ENCODE peak calls at places on chromosomes 1 and 21, in nine cellular contexts. G is stomach, J is breast epithelium, B is left ventricle myocardium inferior, I is K562, Q is SJSA1, P is aorta, C is A673, U is pancreas. H is an unnamed sample.

GRCh38 chr1:99943238-99943794 is 26.5 kb upstream of the SLC35A3 start:
- DNase-seq in G (no peak), J (no peak), B (no peak), I (no peak), Q (no peak), P (no peak), C (peak; percentile 31), U (no peak), H (no peak)

GRCh38 chr1:41649445-41650175 is 165.1 kb upstream of the EDN2 start:
- DNase-seq in G (no peak), J (no peak), B (no peak), I (no peak), Q (peak; percentile 71), P (no peak), C (peak; percentile 87), U (no peak), H (no peak)

GRCh38 chr1:224617410-224618361 is 1.6 kb downstream of the CNIH3 start:
- DNase-seq in G (no peak), J (no peak), B (no peak), I (no peak), Q (no peak), P (no peak), C (no peak), U (no peak), H (no peak)

GRCh38 chr1:24945354-24946326 is 15.6 kb upstream of the RUNX3 start:
- DNase-seq in G (no peak), J (no peak), B (no peak), I (no peak), Q (no peak), P (no peak), C (no peak), U (no peak), H (no peak)

GRCh38 chr1:153929981-153930948 is 7.5 kb upstream of the GATAD2B start:
- DNase-seq in G (no peak), J (no peak), B (no peak), I (no peak), Q (no peak), P (no peak), C (no peak), U (no peak), H (peak; percentile 7)

GRCh38 chr21:33368124-33368523 is 35.1 kb upstream of the IFNGR2 start:
- DNase-seq in G (no peak), J (no peak), B (no peak), I (no peak), Q (no peak), P (no peak), C (no peak), U (no peak), H (no peak)

GRCh38 chr1:210332719-210333398 is 4.2 kb downstream of the HHAT start:
- DNase-seq in G (no peak), J (no peak), B (no peak), I (no peak), Q (no peak), P (no peak), C (no peak), U (no peak), H (no peak)

GRCh38 chr1:186700688-186701087 is 20.5 kb upstream of the PTGS2 start:
- DNase-seq in G (no peak), J (no peak), B (no peak), I (no peak), Q (no peak), P (no peak), C (no peak), U (no peak), H (no peak)

GRCh38 chr1:11272842-11273594 is at the start of gene UBIAD1:
- DNase-seq in G (peak; percentile 87), J (peak; percentile 68), B (peak; percentile 87), I (peak; percentile 98), Q (peak; percentile 95), P (peak; percentile 88), C (peak; percentile 91), U (peak; percentile 79), H (peak; percentile 82)

GRCh38 chr1:156691665-156692408 is 13.5 kb downstream of the CRABP2 start:
- DNase-seq in G (no peak), J (no peak), B (no peak), I (peak; percentile 63), Q (no peak), P (no peak), C (no peak), U (no peak), H (no peak)
- H3K4me1 ChIP-seq in G (peaks cover 45% of the 10 kb centered on the region), J (peaks cover 21% of the 10 kb centered on the region), B (peaks cover 19% of the 10 kb centered on the region), I (peaks cover 62% of the 10 kb centered on the region), Q (peaks cover 23% of the 10 kb centered on the region), P (no peaks in the 10 kb centered on the region), C (peaks cover 22% of the 10 kb centered on the region), U (peaks cover 5% of the 10 kb centered on the region), H (peaks cover 9% of the 10 kb centered on the region)

GRCh38 chr21:39430954-39431353 is 14.6 kb downstream of the LCA5L start:
- DNase-seq in G (no peak), J (no peak), B (no peak), I (no peak), Q (no peak), P (no peak), C (no peak), U (no peak), H (no peak)

GRCh38 chr21:39429445-39429844 is 16.1 kb downstream of the LCA5L start:
- DNase-seq in G (no peak), J (no peak), B (no peak), I (no peak), Q (no peak), P (no peak), C (no peak), U (no peak), H (no peak)

GRCh38 chr21:39434950-39435349 is 10.6 kb downstream of the LCA5L start:
- DNase-seq in G (no peak), J (no peak), B (no peak), I (no peak), Q (no peak), P (no peak), C (no peak), U (no peak), H (no peak)

GRCh38 chr21:39430016-39430415 is 15.6 kb downstream of the LCA5L start:
- DNase-seq in G (no peak), J (no peak), B (no peak), I (no peak), Q (no peak), P (no peak), C (no peak), U (no peak), H (no peak)

GRCh38 chr21:39430457-39430856 is 15.1 kb downstream of the LCA5L start:
- DNase-seq in G (no peak), J (no peak), B (no peak), I (peak; percentile 54), Q (no peak), P (no peak), C (no peak), U (no peak), H (no peak)
- H3K27ac ChIP-seq in G (no peak overlapping the region), J (no peak overlapping the region), B (no peak overlapping the region), I (peak overlapping the region; percentile 74), Q (no peak overlapping the region), P (no peak overlapping the region), C (no peak overlapping the region), U (no peak overlapping the region), H (no peak overlapping the region)

GRCh38 chr1:234961468-234962339 is 166.9 kb downstream of the TOMM20 start:
- DNase-seq in G (no peak), J (no peak), B (no peak), I (no peak), Q (peak; percentile 60), P (no peak), C (no peak), U (no peak), H (no peak)

GRCh38 chr1:234963180-234963903 is 165.3 kb downstream of the TOMM20 start:
- DNase-seq in G (peak; percentile 88), J (peak; percentile 91), B (peak; percentile 82), I (peak; percentile 63), Q (peak; percentile 88), P (peak; percentile 94), C (no peak), U (no peak), H (peak; percentile 47)

GRCh38 chr1:234960722-234961467 is 167.7 kb downstream of the TOMM20 start:
- DNase-seq in G (peak; percentile 78), J (no peak), B (no peak), I (no peak), Q (no peak), P (no peak), C (no peak), U (peak; percentile 78), H (no peak)

GRCh38 chr1:234963904-234964702 is 164.5 kb downstream of the TOMM20 start:
- DNase-seq in G (peak; percentile 66), J (no peak), B (peak; percentile 69), I (no peak), Q (no peak), P (no peak), C (no peak), U (peak; percentile 71), H (peak; percentile 80)

DNA sequence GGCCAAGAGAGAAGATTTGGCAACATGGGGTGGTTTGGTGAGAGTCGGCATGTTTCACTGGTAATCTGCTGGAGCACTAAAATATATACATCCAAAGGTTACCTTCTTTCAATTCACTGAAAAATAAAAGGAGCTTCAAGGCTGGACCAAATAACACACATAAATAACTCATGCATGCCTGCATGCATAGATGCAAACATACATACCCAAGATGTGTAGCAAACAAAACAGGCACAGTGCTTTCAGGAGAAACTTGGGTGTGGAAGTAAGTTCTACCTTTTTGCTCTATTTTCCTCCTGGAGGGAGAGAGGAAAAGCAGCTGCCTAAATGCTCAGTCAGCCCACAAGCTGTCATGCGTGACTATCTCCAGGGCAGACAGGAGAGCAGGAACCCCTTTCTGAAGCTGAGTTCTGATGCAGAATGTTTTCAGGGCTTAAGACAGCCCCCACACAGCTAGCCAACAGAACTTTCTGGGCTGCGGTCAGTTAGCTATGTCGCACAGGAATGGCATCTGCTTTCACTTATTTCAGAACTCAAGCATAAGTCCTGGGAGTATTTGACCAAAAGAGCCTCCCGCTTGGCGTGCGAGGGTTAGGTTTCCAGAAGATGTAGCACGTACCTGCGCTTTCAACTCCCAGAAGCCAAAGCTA is 166.2 kb downstream of the TOMM20 start:
- DNase-seq in G (no peak), J (no peak), B (no peak), I (peak; percentile 39), Q (peak; percentile 97), P (peak; percentile 78), C (no peak), U (no peak), H (no peak)
- H3K4me1 ChIP-seq in G (peaks cover 81% of the 10 kb centered on the region), J (peaks cover 20% of the 10 kb centered on the region), B (peaks cover 63% of the 10 kb centered on the region), I (peaks cover 35% of the 10 kb centered on the region), Q (peaks cover 69% of the 10 kb centered on the region), P (peaks cover 5% of the 10 kb centered on the region), C (no peaks in the 10 kb centered on the region), U (peaks cover 58% of the 10 kb centered on the region), H (peaks cover 47% of the 10 kb centered on the region)

GRCh38 chr1:115222616-115223402 is 115.2 kb downstream of the NGF start:
- DNase-seq in G (no peak), J (no peak), B (no peak), I (no peak), Q (no peak), P (no peak), C (no peak), U (no peak), H (no peak)
- H3K27ac ChIP-seq in G (no peak overlapping the region), J (no peak overlapping the region), B (no peak overlapping the region), I (no peak overlapping the region), Q (no peak overlapping the region), P (no peak overlapping the region), C (no peak overlapping the region), U (no peak overlapping the region), H (no peak overlapping the region)

H was measured in gastrocnemius medialis.